ENCODE peak calls at places on chromosomes 16 and 17, in four cellular contexts. J, C, W and E are unnamed samples.

GRCh38 chr17:79834575-79835469 is 4.4 kb downstream of the CBX4 start:
- DNase-seq in W (peak), J (no peak), C (no peak), E (no peak)

GRCh38 chr16:77760800-77761199 is 27.6 kb upstream of the VAT1L start:
- DNase-seq in J (no peak), C (no peak), W (no peak), E (peak)

GRCh38 chr17:71330099-71330375 is 790.8 kb upstream of the SOX9 start:
- DNase-seq in J (no peak), W (no peak), C (no peak), E (no peak)

GRCh38 chr16:16025214-16025968 is 76.0 kb downstream of the ABCC1 start:
- DNase-seq in C (no peak), J (peak), W (no peak), E (peak)

GRCh38 chr17:68972119-68972704 is 17.0 kb upstream of the ABCA8 start:
- DNase-seq in J (no peak), C (peak), W (no peak), E (peak)

GRCh38 chr17:7712111-7712771 is 5.3 kb upstream of the DNAH2 start:
- DNase-seq in W (no peak), C (no peak), J (no peak), E (no peak)

GRCh38 chr16:57358527-57359095 is at the start of gene CCL22:
- DNase-seq in W (no peak), J (no peak), C (no peak), E (peak)

GRCh38 chr17:5584971-5585794 is 874 bp upstream of the NLRP1 start:
- DNase-seq in W (no peak), C (no peak), J (no peak), E (peak)

GRCh38 chr16:1913327-1914083 is 4.7 kb downstream of the HS3ST6 start:
- DNase-seq in J (no peak), C (no peak), W (peak), E (no peak)

GRCh38 chr16:62249069-62249468 is 212.8 kb upstream of the CDH8 start:
- DNase-seq in W (no peak), J (no peak), C (no peak), E (no peak)

GRCh38 chr16:20875358-20875656 is 24.9 kb downstream of the DCUN1D3 start:
- DNase-seq in C (no peak), W (no peak), J (no peak), E (no peak)

GRCh38 chr17:49952912-49953497 is 16.0 kb upstream of the DLX4 start:
- DNase-seq in W (no peak), C (no peak), J (no peak), E (peak)

GRCh38 chr17:28726912-28727726 is 1.1 kb upstream of the TLCD1 start:
- DNase-seq in J (peak), C (peak), W (peak), E (peak)

GRCh38 chr16:86951831-86952598 is 365.2 kb downstream of the C16orf95 start:
- DNase-seq in W (no peak), C (no peak), J (no peak), E (peak)

GRCh38 chr16:23539984-23540816 is 16.9 kb downstream of the EARS2 start:
- DNase-seq in C (no peak), J (no peak), W (no peak), E (no peak)

GRCh38 chr16:17921357-17921978 is 415.1 kb downstream of the NPIPA8 start:
- DNase-seq in C (peak), J (peak), W (peak), E (peak)

GRCh38 chr17:51650202-51650601 is 389.9 kb downstream of the UTP18 start:
- DNase-seq in J (no peak), C (no peak), W (no peak), E (no peak)

GRCh38 chr17:82848022-82848592 is 8.3 kb upstream of the ZNF750 start:
- DNase-seq in J (no peak), C (no peak), W (peak), E (no peak)

GRCh38 chr17:48612456-48612853 is 1.6 kb upstream of the HOXB7 start:
- DNase-seq in J (no peak), W (no peak), C (no peak), E (peak)

GRCh38 chr17:73493212-73493814 is 150.9 kb downstream of the SDK2 start:
- DNase-seq in C (no peak), W (no peak), J (no peak), E (peak)

GRCh38 chr16:2895813-2896212 is 12.8 kb downstream of the FLYWCH2 start:
- DNase-seq in C (no peak), W (no peak), J (no peak), E (peak)

GRCh38 chr17:66468241-66469087 is 166.1 kb downstream of the PRKCA start:
- DNase-seq in C (peak), W (peak), J (no peak), E (peak)

GRCh38 chr16:49620158-49620867 is 235.6 kb downstream of the ZNF423 start:
- DNase-seq in W (peak), J (no peak), C (no peak), E (peak)

GRCh38 chr17:68803122-68803615 is 152.0 kb downstream of the ABCA8 start:
- DNase-seq in W (no peak), C (no peak), J (no peak), E (no peak)

GRCh38 chr16:85829751-85830445 is 30.4 kb downstream of the COX4I1 start:
- DNase-seq in J (no peak), W (peak), C (peak), E (no peak)

GRCh38 chr17:79417589-79417988 is 193.3 kb downstream of the RBFOX3 start:
- DNase-seq in W (no peak), J (no peak), C (no peak), E (no peak)

GRCh38 chr16:6160871-6161270 is 1063.3 kb upstream of the EEF2KMT start:
- DNase-seq in J (no peak), W (no peak), C (no peak), E (peak)

GRCh38 chr16:81612351-81613170 is 166.5 kb upstream of the PLCG2 start:
- DNase-seq in C (no peak), W (no peak), J (no peak), E (no peak)

GRCh38 chr17:16873654-16874035 is 98.3 kb downstream of the TNFRSF13B start:
- DNase-seq in C (no peak), W (no peak), J (no peak), E (no peak)

GRCh38 chr17:56812971-56813388 is 20.7 kb downstream of the C17orf67 start:
- DNase-seq in C (no peak), W (no peak), J (no peak), E (no peak)

GRCh38 chr16:83402160-83402794 is 405.5 kb upstream of the HSBP1 start:
- DNase-seq in J (no peak), C (no peak), W (no peak), E (peak)

GRCh38 chr16:48081656-48082055 is 74.1 kb downstream of the ABCC12 start:
- DNase-seq in W (no peak), C (no peak), J (no peak), E (peak)

GRCh38 chr16:626787-627457 is 3.9 kb upstream of the WFIKKN1 start:
- DNase-seq in C (no peak), J (no peak), W (no peak), E (peak)

GRCh38 chr17:64509179-64509578 is 2.4 kb downstream of the CEP95 start:
- DNase-seq in W (no peak), J (no peak), C (no peak), E (no peak)

GRCh38 chr16:85588562-85589503 is 24.3 kb upstream of the GSE1 start:
- DNase-seq in J (no peak), W (no peak), C (no peak), E (no peak)

GRCh38 chr17:2071421-2072281 is 16.7 kb downstream of the HIC1 start:
- DNase-seq in W (no peak), J (no peak), C (peak), E (peak)

GRCh38 chr17:58303981-58304734 is 23.4 kb upstream of the MPO start:
- DNase-seq in C (no peak), W (peak), J (no peak), E (peak)

GRCh38 chr17:40514013-40514875 is 12.8 kb upstream of the TNS4 start:
- DNase-seq in C (no peak), J (no peak), W (no peak), E (no peak)

GRCh38 chr16:26058326-26058725 is 366.6 kb downstream of the HS3ST4 start:
- DNase-seq in C (no peak), W (no peak), J (no peak), E (no peak)